ENCODE peak calls at places on chromosomes 1 and 21, in seven cellular contexts. J is vagina; D is cardiac muscle cell; H is brain microvascular endothelial cell; R is neuronal stem cell; I is CD8-positive, alpha-beta memory T cell; P is aorta. L is an unnamed sample.

GRCh38 chr1:234675561-234675960 is 65.6 kb upstream of the IRF2BP2 start:
- DNase-seq in I (no peak), D (no peak), P (no peak), R (no peak), H (no peak), J (peak), L (no peak)

GRCh38 chr1:56034222-56034621 is 545.1 kb downstream of the PLPP3 start:
- DNase-seq in D (peak), I (no peak), J (no peak), H (peak), R (no peak), P (no peak), L (no peak)

GRCh38 chr1:9542425-9542824 is 3.2 kb downstream of the SLC25A33 start:
- DNase-seq in P (no peak), H (peak), I (no peak), J (no peak), R (no peak), D (peak), L (no peak)

GRCh38 chr1:94310570-94311270 is 73.3 kb upstream of the ARHGAP29 start:
- DNase-seq in H (no peak), R (no peak), P (no peak), J (no peak), I (no peak), D (no peak), L (no peak)

GRCh38 chr1:32872189-32872898 is 1.6 kb upstream of the FNDC5 start:
- DNase-seq in I (peak), R (peak), P (peak), D (peak), H (peak), J (no peak), L (peak)

GRCh38 chr1:156927215-156928042 is 7.0 kb downstream of the LRRC71 start:
- DNase-seq in H (peak), D (peak), J (no peak), P (peak), R (peak), I (peak), L (peak)

GRCh38 chr1:175201061-175201508 is 8.5 kb upstream of the KIAA0040 start:
- DNase-seq in P (no peak), H (no peak), R (no peak), J (no peak), I (no peak), D (peak), L (no peak)

GRCh38 chr1:113608371-113608770 is 150.9 kb downstream of the PHTF1 start:
- DNase-seq in H (no peak), D (no peak), P (no peak), I (no peak), R (no peak), J (no peak), L (no peak)

GRCh38 chr1:153540394-153541361 is at the start of gene S100A5:
- DNase-seq in H (no peak), R (no peak), P (no peak), D (peak), I (peak), J (no peak), L (no peak)

GRCh38 chr1:33762099-33762830 is 101.6 kb upstream of the HMGB4 start:
- DNase-seq in R (no peak), I (no peak), D (no peak), J (no peak), H (no peak), P (no peak), L (no peak)

GRCh38 chr1:209937996-209938959 is at the start of gene SYT14:
- DNase-seq in J (no peak), I (no peak), P (no peak), D (peak), H (peak), R (peak), L (no peak)
- H3K4me3 ChIP-seq in J (peak), I (no peak), P (no peak), D (peak), H (peak), R (peak), L (peak)

GRCh38 chr1:44594353-44594752 is 79.9 kb downstream of the TMEM53 start:
- DNase-seq in I (no peak), J (no peak), H (no peak), D (no peak), R (no peak), P (no peak), L (no peak)
- H3K27ac ChIP-seq in I (no peak), J (no peak), H (no peak), D (no peak), R (no peak), P (no peak), L (no peak)

DNA sequence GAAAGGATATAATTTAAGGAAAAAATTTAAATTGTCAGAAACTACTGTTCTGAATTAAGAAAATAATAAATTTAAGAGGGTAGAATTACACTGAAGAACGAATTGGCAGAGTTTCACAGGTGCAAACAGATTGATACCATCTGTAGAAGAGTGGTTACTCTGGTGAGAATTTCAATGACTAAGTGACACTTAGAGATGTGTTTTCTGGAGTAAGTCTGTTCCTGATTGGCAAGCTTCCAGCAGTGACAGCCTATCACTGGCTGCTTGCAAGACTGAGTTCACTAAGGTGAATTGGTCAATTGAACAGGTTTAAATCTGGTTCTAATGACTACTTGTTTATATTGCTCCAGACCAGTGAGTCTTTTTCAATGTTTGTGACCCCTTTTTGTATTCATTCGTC is 838.2 kb upstream of the RGS18 start:
- DNase-seq in R (no peak), D (no peak), J (no peak), H (no peak), I (no peak), P (no peak), L (no peak)
- H3K4me3 ChIP-seq in R (no peak), D (no peak), J (no peak), H (no peak), I (no peak), P (no peak), L (no peak)

DNA sequence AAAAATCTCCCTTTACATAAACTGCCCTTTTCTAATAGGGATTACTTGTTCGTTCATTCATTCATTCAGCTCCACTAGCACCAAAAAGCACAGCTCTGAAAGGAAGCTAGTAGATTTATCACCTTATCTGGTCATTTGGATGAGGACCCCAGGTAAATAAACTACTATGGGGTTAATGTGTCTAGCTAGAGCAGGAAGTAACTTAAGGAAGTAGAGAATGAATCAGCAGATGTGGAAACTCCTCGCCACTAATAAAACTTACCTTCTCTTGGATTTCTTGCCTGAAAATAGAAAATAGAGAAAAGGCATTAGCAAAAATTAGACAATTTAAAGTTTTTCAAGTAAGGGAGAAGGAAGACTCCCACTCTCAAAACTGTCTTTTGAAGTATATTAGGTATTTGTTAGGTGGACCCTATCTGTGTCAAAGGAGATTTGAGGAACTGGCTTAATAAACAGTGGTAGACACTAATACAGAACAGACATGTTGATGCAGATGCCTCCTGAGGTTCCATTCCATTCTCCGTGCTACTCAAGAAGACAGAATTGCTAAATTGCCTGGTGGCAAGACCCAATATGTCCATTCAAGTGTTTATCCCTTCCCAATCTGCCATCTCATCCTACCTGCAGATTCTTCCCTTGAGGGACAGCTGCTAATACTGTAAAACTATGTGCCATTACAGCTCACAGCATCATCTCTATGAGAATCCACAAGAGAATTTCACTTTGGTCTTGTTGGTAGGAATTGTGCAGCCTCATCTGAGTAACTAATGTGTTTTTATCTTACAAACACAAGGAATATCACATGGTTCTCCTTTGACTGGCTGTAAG is 14.9 kb downstream of the SELL start:
- DNase-seq in H (no peak), R (no peak), J (no peak), I (no peak), D (no peak), P (no peak), L (no peak)
- H3K27ac ChIP-seq in H (no peak), R (no peak), J (no peak), I (no peak), D (no peak), P (no peak), L (peak)

DNA sequence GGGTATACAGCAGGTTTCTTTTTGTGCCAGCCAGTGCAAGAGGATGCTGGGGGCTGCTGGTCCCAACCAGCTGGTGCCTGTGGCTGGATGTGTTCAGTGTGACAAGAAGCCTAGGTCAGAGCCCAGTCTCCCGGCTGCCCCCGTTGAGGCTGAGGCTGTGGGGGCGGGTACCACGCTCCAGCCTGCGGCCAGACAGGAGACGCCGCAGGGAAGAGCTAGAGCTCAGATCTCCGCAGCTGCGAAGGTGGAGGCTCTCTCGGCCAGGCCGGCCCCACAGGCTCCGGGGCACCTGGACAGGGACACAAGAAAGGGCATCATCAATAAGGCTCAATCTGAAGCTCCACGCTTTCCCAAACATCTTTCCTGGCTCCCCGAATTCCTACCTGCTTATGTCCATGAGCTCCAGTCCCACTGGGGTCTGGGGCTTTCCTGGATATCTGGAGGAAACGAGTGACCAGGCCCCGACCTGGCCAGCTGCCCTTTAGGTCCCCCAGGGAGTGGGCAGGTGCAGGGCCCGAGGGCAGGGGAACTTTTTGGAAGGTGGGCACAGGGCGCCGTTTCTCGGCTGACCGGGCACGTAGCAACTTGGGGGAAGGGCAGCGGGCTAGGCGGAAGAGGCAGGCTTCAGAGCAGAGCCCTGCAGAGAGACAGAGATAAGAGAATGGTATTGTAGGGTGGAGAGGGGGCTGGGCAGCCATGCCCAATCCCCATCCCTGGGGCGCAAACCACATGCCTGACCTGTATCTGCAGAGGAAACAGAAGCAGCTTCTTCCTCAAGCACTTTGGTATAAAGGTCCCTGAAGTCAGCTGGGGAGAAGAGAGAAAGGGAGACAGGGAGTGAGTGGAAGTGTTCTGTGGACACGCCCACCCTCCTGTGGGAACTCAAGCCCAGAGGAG is 7.4 kb downstream of the ENTREP3 start:
- DNase-seq in I (no peak), R (no peak), H (no peak), D (no peak), P (no peak), J (no peak), L (no peak)
- H3K4me3 ChIP-seq in I (no peak), R (no peak), H (no peak), D (no peak), P (no peak), J (no peak), L (no peak)

GRCh38 chr21:20187028-20187427 is 811.2 kb upstream of the NCAM2 start:
- DNase-seq in H (no peak), I (no peak), J (no peak), D (no peak), P (no peak), R (no peak), L (no peak)

DNA sequence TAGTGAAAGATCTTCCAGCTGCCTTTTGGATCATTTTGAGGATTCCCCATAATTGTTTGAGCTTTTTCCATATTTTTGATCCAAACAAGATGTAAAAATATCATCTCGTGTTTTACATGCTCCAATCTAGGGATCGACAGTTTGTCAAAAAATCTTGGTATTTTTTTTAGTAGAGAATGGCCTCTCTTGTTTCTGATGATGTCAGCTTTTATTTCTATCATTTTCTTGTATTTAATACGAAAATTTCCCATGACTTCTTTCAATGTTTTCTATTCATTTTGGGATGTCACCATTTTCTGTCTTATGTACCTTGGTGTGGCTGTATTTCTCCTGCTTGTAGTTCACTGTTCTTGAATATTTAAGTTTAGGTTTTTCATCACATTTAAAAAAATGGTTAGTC is 812.0 kb upstream of the NCAM2 start:
- DNase-seq in D (no peak), H (no peak), P (no peak), R (no peak), J (no peak), I (no peak), L (no peak)
- H3K27ac ChIP-seq in D (no peak), H (no peak), P (no peak), R (no peak), J (no peak), I (no peak), L (no peak)

GRCh38 chr1:2784854-2785630 is 16.5 kb downstream of the TTC34 start:
- DNase-seq in I (no peak), H (no peak), D (no peak), J (no peak), R (no peak), P (peak), L (no peak)

GRCh38 chr1:2785631-2786328 is 15.7 kb downstream of the TTC34 start:
- DNase-seq in P (peak), J (no peak), D (no peak), H (no peak), I (no peak), R (no peak), L (peak)

GRCh38 chr1:2781627-2782026 is 19.9 kb downstream of the TTC34 start:
- DNase-seq in H (no peak), R (no peak), P (no peak), I (no peak), D (no peak), J (no peak), L (no peak)

GRCh38 chr1:2783069-2783434 is 18.4 kb downstream of the TTC34 start:
- DNase-seq in D (no peak), P (no peak), H (no peak), R (no peak), J (no peak), I (no peak), L (no peak)

DNA sequence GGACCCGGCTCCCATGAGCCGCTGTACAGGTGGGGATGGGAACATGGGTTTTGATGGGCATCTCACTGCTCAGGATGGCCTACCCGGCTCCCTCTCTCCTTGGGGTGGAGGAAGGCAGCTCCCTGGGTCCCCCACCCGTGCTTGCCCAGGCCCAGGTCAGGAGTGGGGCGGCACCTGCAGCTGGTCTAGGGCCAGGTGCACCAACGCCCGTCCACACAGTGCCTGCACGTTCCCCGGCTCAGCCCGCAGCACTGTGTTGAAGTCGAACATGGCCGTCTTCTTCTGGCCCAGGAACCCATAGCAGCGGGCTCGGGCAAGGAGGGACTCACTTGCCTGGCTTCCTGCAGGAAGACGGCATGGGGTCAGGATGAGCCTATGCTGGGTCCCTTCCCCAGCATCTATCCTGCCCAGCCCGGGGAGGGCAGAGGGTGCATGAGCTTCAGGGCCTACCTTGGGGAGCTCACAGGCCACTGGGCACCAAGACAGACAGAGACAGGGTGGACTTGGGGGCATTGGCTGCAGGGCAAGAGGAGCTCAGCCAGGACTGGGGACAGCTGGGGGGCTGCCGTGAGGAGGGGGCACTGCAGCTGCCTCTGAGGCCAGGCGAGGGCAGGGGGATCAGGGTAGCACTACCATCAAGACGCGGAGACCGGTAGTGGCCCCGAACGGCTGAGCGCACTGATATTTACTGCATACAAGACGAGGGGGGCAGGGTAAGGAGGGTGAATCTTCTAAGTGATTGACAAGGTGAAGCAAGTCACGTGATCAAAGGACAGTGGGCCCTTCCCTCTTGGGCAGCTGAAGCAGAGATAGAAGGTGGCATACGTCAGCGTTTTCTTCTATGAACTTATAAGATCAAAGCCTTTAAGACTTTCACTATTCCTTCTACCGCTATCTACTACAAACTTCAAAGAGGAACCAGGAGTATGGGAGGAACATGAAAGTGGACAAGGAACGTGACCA is 17.8 kb downstream of the TTC34 start:
- DNase-seq in J (no peak), H (no peak), I (no peak), P (peak), R (no peak), D (no peak), L (no peak)
- H3K4me3 ChIP-seq in J (no peak), H (no peak), I (no peak), P (no peak), R (no peak), D (no peak), L (no peak)

L was measured in stomach.